ENCODE peak calls at places on chromosomes 1 and 21, in seven cellular contexts. D is MM.1S, T is IMR-90, J is pancreas, H is kidney, B is heart left ventricle, L is cardiac muscle cell. W is an unnamed sample.

GRCh38 chr21:37073417-37074194 is 552 bp downstream of the TTC3 start:
- DNase-seq in D (peak), T (peak), J (peak), H (peak), B (peak), L (peak), W (peak)

GRCh38 chr1:97668945-97669344 is 251.9 kb downstream of the DPYD start:
- DNase-seq in D (peak), T (peak), J (no peak), H (no peak), B (no peak), L (no peak), W (no peak)

GRCh38 chr1:154420172-154420571 is 15.0 kb downstream of the IL6R start:
- DNase-seq in D (peak), T (peak), J (peak), H (peak), B (peak), L (no peak), W (peak)

GRCh38 chr1:9416918-9417500 is 122.3 kb upstream of the SLC25A33 start:
- DNase-seq in D (no peak), T (no peak), J (no peak), H (no peak), B (no peak), L (no peak), W (no peak)

GRCh38 chr1:235639586-235640205 is 9.9 kb downstream of the GNG4 start:
- DNase-seq in D (no peak), T (no peak), J (no peak), H (no peak), B (no peak), L (no peak), W (no peak)

GRCh38 chr1:168287237-168287664 is 6.6 kb downstream of the TBX19 start:
- DNase-seq in D (peak), T (peak), J (no peak), H (no peak), B (no peak), L (no peak), W (no peak)

GRCh38 chr21:42234464-42235241 is 15.7 kb downstream of the ABCG1 start:
- DNase-seq in D (peak), T (peak), J (peak), H (peak), B (peak), L (peak), W (peak)

GRCh38 chr1:24315391-24315790 is 3.8 kb upstream of the GRHL3 start:
- DNase-seq in D (no peak), T (no peak), J (no peak), H (no peak), B (no peak), L (no peak), W (no peak)

GRCh38 chr21:34962586-34963222 is 86.4 kb downstream of the RUNX1 start:
- DNase-seq in D (no peak), T (no peak), J (no peak), H (no peak), B (no peak), L (no peak), W (no peak)

GRCh38 chr1:228374711-228375577 is 31.7 kb downstream of the TRIM11 start:
- DNase-seq in D (no peak), T (peak), J (peak), H (peak), B (peak), L (no peak), W (peak)

GRCh38 chr21:41573902-41574690 is 66.1 kb upstream of the TMPRSS2 start:
- DNase-seq in D (no peak), T (no peak), J (no peak), H (no peak), B (no peak), L (no peak), W (no peak)

GRCh38 chr1:20601123-20601825 is 12.4 kb downstream of the CDA start:
- DNase-seq in D (no peak), T (peak), J (no peak), H (no peak), B (no peak), L (no peak), W (no peak)

GRCh38 chr1:30757196-30757949 is at the start of gene LAPTM5:
- DNase-seq in D (peak), T (no peak), J (no peak), H (peak), B (peak), L (no peak), W (no peak)

GRCh38 chr1:45488978-45489377 is 2.0 kb downstream of the TESK2 start:
- DNase-seq in D (no peak), T (no peak), J (no peak), H (no peak), B (no peak), L (no peak), W (no peak)

GRCh38 chr1:32881871-32882850 is 4.1 kb upstream of the HPCA start:
- DNase-seq in D (no peak), T (no peak), J (no peak), H (no peak), B (peak), L (no peak), W (no peak)

GRCh38 chr1:68010094-68010493 is 40.3 kb downstream of the DIRAS3 start:
- DNase-seq in D (no peak), T (peak), J (no peak), H (no peak), B (no peak), L (peak), W (no peak)

GRCh38 chr1:74729741-74730478 is 2.9 kb downstream of the CRYZ start:
- DNase-seq in D (no peak), T (peak), J (no peak), H (no peak), B (no peak), L (no peak), W (peak)

DNA sequence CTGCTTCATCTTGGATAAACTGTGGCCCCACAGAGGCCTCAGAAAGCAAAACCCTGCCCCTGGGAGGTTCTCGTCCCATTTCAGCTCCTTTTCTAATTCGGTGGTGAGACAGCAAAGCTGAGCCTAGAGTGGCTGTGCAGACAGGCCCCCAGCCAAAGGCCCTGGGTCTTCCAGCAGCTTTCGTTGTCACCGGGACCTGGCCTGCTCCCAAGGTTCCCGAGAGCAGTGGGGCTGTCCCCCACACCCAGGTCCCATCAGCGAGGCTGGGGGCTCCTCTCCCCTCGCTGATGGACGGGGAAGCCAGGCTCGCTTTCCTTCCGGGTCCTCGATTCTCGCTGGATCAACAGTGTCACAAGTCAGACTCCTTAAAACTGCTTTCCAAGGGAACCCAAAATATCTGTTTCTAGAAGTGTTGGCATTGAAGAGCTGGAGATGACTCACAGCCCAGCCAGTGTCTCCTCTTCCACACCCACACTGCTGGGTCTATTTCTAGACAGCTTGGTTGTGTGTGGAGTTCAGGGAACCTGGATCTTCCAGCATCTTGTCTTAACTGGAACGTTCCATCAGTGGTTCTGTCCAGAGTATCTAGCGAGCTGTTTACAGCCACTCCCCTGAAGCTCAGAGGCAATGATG is 35.0 kb downstream of the RRP1 start:
- DNase-seq in D (no peak), T (peak), J (no peak), H (peak), B (no peak), L (no peak), W (peak)
- H3K27ac ChIP-seq in D (no peak), T (no peak), J (no peak), H (no peak), B (no peak), L (no peak), W (peak)

GRCh38 chr1:112417985-112418607 is 22.1 kb downstream of the CTTNBP2NL start:
- DNase-seq in D (no peak), T (no peak), J (no peak), H (no peak), B (no peak), L (no peak), W (no peak)
- H3K27ac ChIP-seq in D (no peak), T (no peak), J (no peak), H (no peak), B (no peak), L (no peak), W (no peak)

DNA sequence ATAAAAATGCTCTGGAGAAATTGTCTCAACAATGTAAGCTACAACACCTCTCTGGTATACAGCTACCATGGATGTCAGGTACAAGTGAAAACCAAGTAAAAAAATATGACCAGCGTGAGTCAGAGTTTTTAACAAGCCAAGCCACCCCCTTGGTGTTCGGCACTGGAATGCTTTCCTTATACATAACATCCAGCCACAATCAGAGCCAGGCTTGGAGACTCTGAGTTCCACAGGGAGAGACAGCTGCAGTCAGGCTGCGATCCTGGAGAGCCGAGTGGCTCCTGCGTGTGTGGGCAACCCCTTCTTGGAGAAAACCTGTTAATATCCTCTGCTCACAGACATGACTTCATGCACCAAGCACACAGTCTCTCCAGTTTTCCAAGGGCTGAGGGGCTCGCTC is 21.8 kb downstream of the TSPAN2 start:
- DNase-seq in D (no peak), T (peak), J (no peak), H (no peak), B (no peak), L (no peak), W (no peak)
- H3K27ac ChIP-seq in D (no peak), T (no peak), J (no peak), H (no peak), B (no peak), L (no peak), W (no peak)

GRCh38 chr1:31859719-31860118 is 43.9 kb upstream of the SPOCD1 start:
- DNase-seq in D (no peak), T (no peak), J (no peak), H (no peak), B (no peak), L (no peak), W (no peak)

GRCh38 chr1:31859044-31859443 is 43.2 kb upstream of the SPOCD1 start:
- DNase-seq in D (no peak), T (no peak), J (no peak), H (no peak), B (no peak), L (no peak), W (no peak)

GRCh38 chr1:31860576-31860975 is 44.8 kb upstream of the SPOCD1 start:
- DNase-seq in D (no peak), T (no peak), J (no peak), H (no peak), B (no peak), L (no peak), W (no peak)

GRCh38 chr1:31862071-31862470 is 46.2 kb upstream of the SPOCD1 start:
- DNase-seq in D (no peak), T (no peak), J (no peak), H (no peak), B (no peak), L (no peak), W (no peak)

GRCh38 chr1:31861346-31861745 is 45.5 kb upstream of the SPOCD1 start:
- DNase-seq in D (peak), T (no peak), J (no peak), H (no peak), B (no peak), L (no peak), W (no peak)
- H3K27ac ChIP-seq in D (no peak), T (no peak), J (no peak), H (no peak), B (no peak), L (no peak), W (no peak)